ENCODE peak calls at places on chromosomes 2 and 18, in ten cellular contexts. F is kidney glomerular epithelial cell; Q is MCF 10A; E is fibroblast of mammary gland; D is stimulated activated CD4-positive, alpha-beta T cell treated with anti-CD3 and anti-CD28 coated beads, Interleukin-4, amount 100 ng/mL, for 48 hours; T is fibroblast of the conjunctiva; N is AG09309; B is HFFc6; K is lung; I is SK-N-DZ. C is an unnamed sample.

GRCh38 chr18:45670281-45670962 is 53.6 kb upstream of the SLC14A1 start:
- DNase-seq in B (peak; percentile 62), D (no peak), Q (peak; percentile 41), F (no peak), K (no peak), N (peak; percentile 34), E (peak; percentile 76), I (no peak), T (no peak), C (peak; percentile 37)

GRCh38 chr2:217868911-217869334 is 133.9 kb downstream of the TNS1 start:
- DNase-seq in K (no peak), Q (no peak), I (no peak), E (peak; percentile 70), T (no peak), F (no peak), B (peak; percentile 51), D (no peak), N (peak; percentile 4), C (peak; percentile 76)

GRCh38 chr18:39487932-39488331 is 1922.3 kb upstream of the CELF4 start:
- DNase-seq in B (no peak), I (peak; percentile 23), F (no peak), K (no peak), D (no peak), E (no peak), Q (no peak), N (no peak), T (no peak), C (no peak)

GRCh38 chr2:98830573-98831145 is 99.7 kb upstream of the MGAT4A start:
- DNase-seq in F (no peak), K (no peak), D (no peak), T (no peak), B (no peak), I (no peak), N (no peak), Q (no peak), E (no peak), C (no peak)

GRCh38 chr2:135494503-135494902 is 36.5 kb downstream of the ZRANB3 start:
- DNase-seq in N (no peak), K (no peak), F (no peak), B (no peak), E (peak; percentile 59), D (no peak), Q (peak; percentile 67), I (no peak), T (peak; percentile 10), C (no peak)

GRCh38 chr18:31343454-31343853 is 25.5 kb downstream of the DSG1 start:
- DNase-seq in D (no peak), I (no peak), F (no peak), N (no peak), K (no peak), Q (no peak), T (no peak), E (no peak), B (no peak), C (no peak)

GRCh38 chr2:158202151-158202778 is 100.6 kb downstream of the UPP2 start:
- DNase-seq in K (no peak), N (no peak), D (no peak), Q (peak; percentile 50), B (no peak), I (no peak), F (peak; percentile 42), T (no peak), E (no peak), C (peak; percentile 59)

GRCh38 chr2:235857613-235858012 is 310.6 kb downstream of the GBX2 start:
- DNase-seq in T (no peak), D (no peak), Q (no peak), F (no peak), B (peak; percentile 3), E (no peak), K (no peak), N (no peak), I (no peak), C (no peak)

GRCh38 chr2:68994864-68995263 is 18.1 kb upstream of the ANTXR1 start:
- DNase-seq in I (no peak), N (peak; percentile 80), B (peak; percentile 45), E (peak; percentile 81), F (no peak), Q (peak; percentile 75), K (no peak), D (no peak), T (no peak), C (peak; percentile 80)

GRCh38 chr2:97936199-97936598 is 59.5 kb downstream of the TMEM131 start:
- DNase-seq in B (no peak), E (no peak), N (no peak), Q (peak; percentile 46), D (no peak), F (no peak), T (no peak), I (peak; percentile 58), K (no peak), C (no peak)

GRCh38 chr18:14947482-14948162 is 199.7 kb downstream of the ANKRD30B start:
- DNase-seq in K (no peak), B (no peak), D (no peak), T (no peak), I (no peak), Q (no peak), N (no peak), F (no peak), E (no peak), C (no peak)

GRCh38 chr2:142422769-142423168 is 292.0 kb upstream of the LRP1B start:
- DNase-seq in D (no peak), F (no peak), E (no peak), I (no peak), T (no peak), Q (no peak), N (no peak), K (no peak), B (no peak), C (no peak)

GRCh38 chr2:10057231-10058107 is 14.1 kb downstream of the KLF11 start:
- DNase-seq in D (no peak), Q (peak; percentile 70), F (peak; percentile 75), B (peak; percentile 54), E (peak; percentile 80), I (peak; percentile 43), K (peak; percentile 54), T (peak; percentile 67), N (peak; percentile 24), C (peak; percentile 58)

GRCh38 chr2:227339098-227339599 is 14.1 kb downstream of the MFF start:
- DNase-seq in B (no peak), D (no peak), T (no peak), F (peak; percentile 56), Q (no peak), E (no peak), I (no peak), N (no peak), K (no peak), C (no peak)

GRCh38 chr2:21047161-21048009 is 3.5 kb upstream of the APOB start:
- DNase-seq in F (no peak), E (no peak), D (no peak), I (peak; percentile 26), K (no peak), N (no peak), B (no peak), T (no peak), Q (no peak), C (no peak)

GRCh38 chr2:88235987-88236386 is 65.8 kb downstream of the THNSL2 start:
- DNase-seq in K (no peak), I (no peak), F (no peak), N (no peak), E (no peak), T (no peak), D (no peak), Q (no peak), B (no peak), C (no peak)

GRCh38 chr2:121063471-121063870 is 221.5 kb downstream of the TFCP2L1 start:
- DNase-seq in K (no peak), E (no peak), D (no peak), F (no peak), I (no peak), Q (no peak), T (no peak), B (no peak), N (no peak), C (no peak)

GRCh38 chr2:173400760-173401159 is 46.1 kb downstream of the CDCA7 start:
- DNase-seq in B (no peak), T (no peak), I (peak; percentile 46), E (peak; percentile 16), F (no peak), D (no peak), Q (peak; percentile 47), N (no peak), K (no peak), C (peak; percentile 42)

GRCh38 chr2:12728221-12728777 is 11.6 kb downstream of the TRIB2 start:
- DNase-seq in F (no peak), I (no peak), B (no peak), E (no peak), Q (no peak), D (peak; percentile 12), K (no peak), T (no peak), N (no peak), C (no peak)

GRCh38 chr2:219302412-219302968 is 6.7 kb downstream of the PTPRN start:
- DNase-seq in Q (no peak), K (no peak), F (no peak), E (no peak), D (no peak), B (no peak), I (no peak), N (no peak), T (no peak), C (no peak)

GRCh38 chr2:136129601-136130000 is 11.7 kb upstream of the CXCR4 start:
- DNase-seq in D (no peak), N (no peak), F (no peak), B (no peak), Q (no peak), I (no peak), E (no peak), T (no peak), K (no peak), C (no peak)

GRCh38 chr2:215680605-215681598 is 245.0 kb upstream of the FN1 start:
- DNase-seq in E (peak; percentile 98), N (peak; percentile 81), Q (peak; percentile 74), D (peak; percentile 12), I (peak; percentile 22), K (peak; percentile 49), B (peak; percentile 65), T (peak; percentile 60), F (peak; percentile 97), C (peak; percentile 99)

GRCh38 chr18:54835944-54836343 is 7.7 kb downstream of the RAB27B start:
- DNase-seq in K (no peak), I (no peak), E (no peak), F (no peak), N (no peak), D (no peak), Q (no peak), B (no peak), T (no peak), C (no peak)

GRCh38 chr18:38690626-38691025 is 1125.0 kb upstream of the CELF4 start:
- DNase-seq in N (no peak), D (no peak), I (no peak), E (no peak), K (no peak), T (no peak), B (no peak), Q (no peak), F (no peak), C (no peak)

GRCh38 chr2:157267476-157267875 is 10.0 kb downstream of the GALNT5 start:
- DNase-seq in N (no peak), Q (no peak), E (no peak), I (no peak), D (no peak), K (no peak), B (no peak), T (no peak), F (no peak), C (peak; percentile 13)

GRCh38 chr2:219386532-219387280 is 1.0 kb downstream of the DNPEP start:
- DNase-seq in I (no peak), E (no peak), F (no peak), K (peak; percentile 37), N (no peak), T (no peak), Q (no peak), D (no peak), B (no peak), C (no peak)

GRCh38 chr2:177636672-177637071 is 244.1 kb downstream of the AGPS start:
- DNase-seq in F (no peak), E (no peak), K (no peak), I (no peak), Q (no peak), B (no peak), D (no peak), N (no peak), T (no peak), C (no peak)

GRCh38 chr2:40213071-40213470 is 238.8 kb downstream of the SLC8A1 start:
- DNase-seq in D (no peak), K (no peak), B (peak; percentile 82), N (no peak), I (no peak), Q (peak; percentile 26), T (no peak), F (peak; percentile 46), E (peak; percentile 69), C (peak; percentile 17)

C was measured in HT1080.